ENCODE peak calls at places on chromosomes 7 and 10, in nine cellular contexts. One of them, this sample, is unnamed.

GRCh38 chr7:151289891-151290290 is 41.4 kb upstream of the SMARCD3 start:
- DNase-seq in upper lobe of right lung: no peak
- DNase-seq in fibroblast of lung: no peak
- DNase-seq in fibroblast of the aortic adventitia: no peak
- DNase-seq in fibroblast of pulmonary artery: no peak
- DNase-seq in stomach: no peak
- DNase-seq in IMR-90: no peak
- DNase-seq in body of pancreas: no peak
- DNase-seq in heart left ventricle: no peak
- DNase-seq in this sample: no peak

GRCh38 chr10:12221323-12222298 is 25.6 kb downstream of the CDC123 start:
- DNase-seq in fibroblast of pulmonary artery: no peak
- DNase-seq in heart left ventricle: no peak
- DNase-seq in body of pancreas: no peak
- DNase-seq in stomach: no peak
- DNase-seq in upper lobe of right lung: no peak
- DNase-seq in fibroblast of lung: peak; percentile 56
- DNase-seq in IMR-90: peak; percentile 41
- DNase-seq in fibroblast of the aortic adventitia: no peak
- DNase-seq in this sample: peak; percentile 44

GRCh38 chr7:50584793-50585399 is 19.7 kb upstream of the DDC start:
- DNase-seq in fibroblast of pulmonary artery: no peak
- DNase-seq in heart left ventricle: no peak
- DNase-seq in stomach: no peak
- DNase-seq in body of pancreas: peak; percentile 75
- DNase-seq in upper lobe of right lung: no peak
- DNase-seq in fibroblast of the aortic adventitia: no peak
- DNase-seq in fibroblast of lung: no peak
- DNase-seq in IMR-90: no peak
- DNase-seq in this sample: peak; percentile 92

GRCh38 chr10:71725998-71726672 is 6.6 kb upstream of the C10orf105 start:
- DNase-seq in IMR-90: peak; percentile 39
- DNase-seq in upper lobe of right lung: no peak
- DNase-seq in fibroblast of pulmonary artery: peak; percentile 48
- DNase-seq in fibroblast of the aortic adventitia: peak; percentile 59
- DNase-seq in body of pancreas: no peak
- DNase-seq in fibroblast of lung: peak; percentile 67
- DNase-seq in heart left ventricle: no peak
- DNase-seq in stomach: no peak
- DNase-seq in this sample: peak; percentile 55

GRCh38 chr7:112184455-112184854 is 21.7 kb downstream of the DOCK4 start:
- DNase-seq in body of pancreas: no peak
- DNase-seq in stomach: no peak
- DNase-seq in heart left ventricle: no peak
- DNase-seq in fibroblast of lung: no peak
- DNase-seq in IMR-90: no peak
- DNase-seq in upper lobe of right lung: no peak
- DNase-seq in fibroblast of pulmonary artery: no peak
- DNase-seq in fibroblast of the aortic adventitia: no peak
- DNase-seq in this sample: no peak

GRCh38 chr7:55178863-55179773 is 160.3 kb downstream of the EGFR start:
- DNase-seq in IMR-90: no peak
- DNase-seq in stomach: no peak
- DNase-seq in upper lobe of right lung: no peak
- DNase-seq in fibroblast of pulmonary artery: no peak
- DNase-seq in heart left ventricle: no peak
- DNase-seq in fibroblast of lung: no peak
- DNase-seq in fibroblast of the aortic adventitia: no peak
- DNase-seq in body of pancreas: no peak
- DNase-seq in this sample: no peak

GRCh38 chr10:131204406-131205152 is 106.9 kb downstream of the TCERG1L start:
- DNase-seq in heart left ventricle: no peak
- DNase-seq in body of pancreas: peak; percentile 2
- DNase-seq in upper lobe of right lung: peak; percentile 44
- DNase-seq in stomach: peak; percentile 18
- DNase-seq in IMR-90: no peak
- DNase-seq in fibroblast of the aortic adventitia: no peak
- DNase-seq in fibroblast of lung: no peak
- DNase-seq in fibroblast of pulmonary artery: no peak
- DNase-seq in this sample: no peak

GRCh38 chr10:36281871-36282331 is 639.8 kb upstream of the FZD8 start:
- DNase-seq in heart left ventricle: no peak
- DNase-seq in fibroblast of pulmonary artery: peak; percentile 13
- DNase-seq in fibroblast of the aortic adventitia: peak; percentile 18
- DNase-seq in fibroblast of lung: peak; percentile 5
- DNase-seq in stomach: no peak
- DNase-seq in upper lobe of right lung: no peak
- DNase-seq in body of pancreas: no peak
- DNase-seq in IMR-90: peak; percentile 29
- DNase-seq in this sample: no peak

GRCh38 chr10:56269181-56269580 is 91.9 kb downstream of the ZWINT start:
- DNase-seq in stomach: no peak
- DNase-seq in upper lobe of right lung: no peak
- DNase-seq in fibroblast of lung: no peak
- DNase-seq in body of pancreas: no peak
- DNase-seq in fibroblast of the aortic adventitia: no peak
- DNase-seq in heart left ventricle: no peak
- DNase-seq in fibroblast of pulmonary artery: no peak
- DNase-seq in IMR-90: no peak
- DNase-seq in this sample: peak; percentile 70

GRCh38 chr10:21700474-21700873 is 166.4 kb downstream of the MLLT10 start:
- DNase-seq in upper lobe of right lung: no peak
- DNase-seq in fibroblast of the aortic adventitia: peak; percentile 6
- DNase-seq in fibroblast of lung: no peak
- DNase-seq in stomach: no peak
- DNase-seq in fibroblast of pulmonary artery: no peak
- DNase-seq in body of pancreas: no peak
- DNase-seq in heart left ventricle: no peak
- DNase-seq in IMR-90: no peak
- DNase-seq in this sample: no peak

GRCh38 chr10:22475527-22475856 is 130.2 kb downstream of the SPAG6 start:
- DNase-seq in upper lobe of right lung: no peak
- DNase-seq in IMR-90: no peak
- DNase-seq in stomach: no peak
- DNase-seq in fibroblast of lung: no peak
- DNase-seq in fibroblast of the aortic adventitia: no peak
- DNase-seq in fibroblast of pulmonary artery: no peak
- DNase-seq in heart left ventricle: no peak
- DNase-seq in body of pancreas: no peak
- DNase-seq in this sample: no peak

GRCh38 chr7:4830176-4830575 is 31.7 kb downstream of the PAPOLB start:
- DNase-seq in body of pancreas: peak; percentile 85
- DNase-seq in stomach: peak; percentile 71
- DNase-seq in IMR-90: peak; percentile 57
- DNase-seq in fibroblast of the aortic adventitia: peak; percentile 45
- DNase-seq in fibroblast of pulmonary artery: peak; percentile 74
- DNase-seq in upper lobe of right lung: peak; percentile 84
- DNase-seq in heart left ventricle: peak; percentile 63
- DNase-seq in fibroblast of lung: peak; percentile 48
- DNase-seq in this sample: peak; percentile 9

GRCh38 chr7:44078521-44078920 is 3.8 kb downstream of the POLM start:
- DNase-seq in IMR-90: no peak
- DNase-seq in fibroblast of lung: no peak
- DNase-seq in body of pancreas: no peak
- DNase-seq in fibroblast of the aortic adventitia: no peak
- DNase-seq in heart left ventricle: no peak
- DNase-seq in upper lobe of right lung: no peak
- DNase-seq in stomach: no peak
- DNase-seq in fibroblast of pulmonary artery: no peak
- DNase-seq in this sample: no peak

DNA sequence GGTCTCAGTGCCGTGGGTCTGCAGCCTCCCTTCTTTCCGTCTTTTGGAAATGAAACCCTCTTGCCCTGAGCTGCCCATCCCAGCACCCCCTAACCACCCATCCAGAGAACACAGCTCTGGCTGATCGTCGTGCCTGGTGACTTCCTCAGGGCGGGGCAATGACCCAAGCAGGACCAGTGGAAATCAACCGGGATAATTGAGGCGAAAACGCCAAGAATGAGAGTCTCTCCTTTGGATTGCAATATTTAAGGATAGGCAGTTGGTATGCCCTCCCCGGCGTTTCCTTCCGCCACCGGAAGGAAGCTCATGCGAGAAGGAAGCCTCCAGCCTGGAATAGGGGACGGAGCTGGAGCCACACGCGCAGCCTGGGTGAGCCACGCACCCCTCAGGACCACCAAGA is 73.7 kb upstream of the PFKP start:
- DNase-seq in body of pancreas: no peak
- DNase-seq in upper lobe of right lung: no peak
- DNase-seq in fibroblast of the aortic adventitia: no peak
- DNase-seq in fibroblast of lung: no peak
- DNase-seq in IMR-90: no peak
- DNase-seq in fibroblast of pulmonary artery: no peak
- DNase-seq in stomach: no peak
- DNase-seq in heart left ventricle: no peak
- DNase-seq in this sample: no peak
- H3K4me3 ChIP-seq in body of pancreas: no peak overlapping the region
- H3K4me3 ChIP-seq in upper lobe of right lung: no peak overlapping the region
- H3K4me3 ChIP-seq in fibroblast of the aortic adventitia: no peak overlapping the region
- H3K4me3 ChIP-seq in fibroblast of lung: no peak overlapping the region
- H3K4me3 ChIP-seq in IMR-90: no peak overlapping the region
- H3K4me3 ChIP-seq in fibroblast of pulmonary artery: no peak overlapping the region
- H3K4me3 ChIP-seq in stomach: no peak overlapping the region
- H3K4me3 ChIP-seq in heart left ventricle: no peak overlapping the region
- H3K4me3 ChIP-seq in this sample: no peak overlapping the region

DNA sequence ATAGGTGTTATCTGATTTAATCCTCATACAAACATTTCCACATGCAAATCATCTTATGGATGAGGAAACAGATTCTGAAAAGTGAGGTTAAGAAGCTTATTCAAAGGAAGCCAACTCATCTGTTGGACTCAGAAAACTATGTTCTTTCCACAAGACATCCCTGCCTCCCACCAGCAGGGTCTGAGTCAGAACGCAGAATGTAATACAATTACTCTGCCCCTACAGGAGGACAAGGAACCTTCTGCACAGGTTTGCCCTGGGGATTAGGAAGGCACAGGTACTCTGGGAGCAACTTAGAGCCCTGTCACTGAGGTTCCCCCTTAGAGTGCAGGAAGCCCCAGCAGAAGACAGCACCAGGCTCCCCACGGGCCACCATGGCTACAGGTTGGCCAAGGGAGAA is 255.7 kb downstream of the TNS3 start:
- DNase-seq in heart left ventricle: no peak
- DNase-seq in IMR-90: peak; percentile 90
- DNase-seq in body of pancreas: no peak
- DNase-seq in fibroblast of pulmonary artery: peak; percentile 86
- DNase-seq in fibroblast of lung: peak; percentile 92
- DNase-seq in fibroblast of the aortic adventitia: peak; percentile 73
- DNase-seq in upper lobe of right lung: no peak
- DNase-seq in stomach: no peak
- DNase-seq in this sample: peak; percentile 92
- TF ChIP-seq CTCF in heart left ventricle: no peak
- TF ChIP-seq CTCF in IMR-90: peak; percentile 44
- TF ChIP-seq CTCF in body of pancreas: no peak
- TF ChIP-seq CTCF in fibroblast of pulmonary artery: peak; percentile 63
- TF ChIP-seq CTCF in fibroblast of lung: peak; percentile 55
- TF ChIP-seq CTCF in fibroblast of the aortic adventitia: peak; percentile 61
- TF ChIP-seq CTCF in upper lobe of right lung: no peak
- TF ChIP-seq CTCF in stomach: no peak
- TF ChIP-seq CTCF in this sample: peak; percentile 44

GRCh38 chr10:104580774-104581675 is 60.1 kb upstream of the SORCS3 start:
- DNase-seq in stomach: peak; percentile 79
- DNase-seq in fibroblast of the aortic adventitia: peak; percentile 69
- DNase-seq in fibroblast of lung: peak; percentile 52
- DNase-seq in fibroblast of pulmonary artery: peak; percentile 78
- DNase-seq in upper lobe of right lung: peak; percentile 70
- DNase-seq in body of pancreas: peak; percentile 83
- DNase-seq in IMR-90: peak; percentile 51
- DNase-seq in heart left ventricle: peak; percentile 57
- DNase-seq in this sample: peak; percentile 64

GRCh38 chr10:104582604-104582951 is 58.5 kb upstream of the SORCS3 start:
- DNase-seq in IMR-90: no peak
- DNase-seq in heart left ventricle: no peak
- DNase-seq in upper lobe of right lung: no peak
- DNase-seq in stomach: no peak
- DNase-seq in fibroblast of the aortic adventitia: no peak
- DNase-seq in fibroblast of pulmonary artery: no peak
- DNase-seq in body of pancreas: no peak
- DNase-seq in fibroblast of lung: peak; percentile 37
- DNase-seq in this sample: peak; percentile 33

GRCh38 chr10:104577861-104578480 is 63.1 kb upstream of the SORCS3 start:
- DNase-seq in heart left ventricle: no peak
- DNase-seq in upper lobe of right lung: no peak
- DNase-seq in stomach: no peak
- DNase-seq in IMR-90: peak; percentile 32
- DNase-seq in fibroblast of lung: no peak
- DNase-seq in fibroblast of pulmonary artery: no peak
- DNase-seq in fibroblast of the aortic adventitia: peak; percentile 22
- DNase-seq in body of pancreas: no peak
- DNase-seq in this sample: no peak

GRCh38 chr10:104581884-104582603 is 59.0 kb upstream of the SORCS3 start:
- DNase-seq in upper lobe of right lung: no peak
- DNase-seq in fibroblast of the aortic adventitia: peak; percentile 14
- DNase-seq in body of pancreas: no peak
- DNase-seq in fibroblast of lung: peak; percentile 88
- DNase-seq in IMR-90: peak; percentile 55
- DNase-seq in heart left ventricle: no peak
- DNase-seq in stomach: no peak
- DNase-seq in fibroblast of pulmonary artery: peak; percentile 62
- DNase-seq in this sample: peak; percentile 88

GRCh38 chr10:104580321-104580720 is 60.8 kb upstream of the SORCS3 start:
- DNase-seq in IMR-90: peak; percentile 38
- DNase-seq in fibroblast of pulmonary artery: peak; percentile 50
- DNase-seq in fibroblast of lung: peak; percentile 35
- DNase-seq in body of pancreas: no peak
- DNase-seq in fibroblast of the aortic adventitia: peak; percentile 16
- DNase-seq in upper lobe of right lung: no peak
- DNase-seq in stomach: no peak
- DNase-seq in heart left ventricle: no peak
- DNase-seq in this sample: peak; percentile 75
- H3K4me3 ChIP-seq in IMR-90: no peak overlapping the region
- H3K4me3 ChIP-seq in fibroblast of pulmonary artery: peak overlapping the region; percentile 34
- H3K4me3 ChIP-seq in fibroblast of lung: no peak overlapping the region
- H3K4me3 ChIP-seq in body of pancreas: no peak overlapping the region
- H3K4me3 ChIP-seq in fibroblast of the aortic adventitia: no peak overlapping the region
- H3K4me3 ChIP-seq in upper lobe of right lung: no peak overlapping the region
- H3K4me3 ChIP-seq in stomach: no peak overlapping the region
- H3K4me3 ChIP-seq in heart left ventricle: no peak overlapping the region
- H3K4me3 ChIP-seq in this sample: no peak overlapping the region

GRCh38 chr10:75693453-75693852 is 262.0 kb downstream of the LRMDA start:
- DNase-seq in body of pancreas: no peak
- DNase-seq in heart left ventricle: no peak
- DNase-seq in stomach: no peak
- DNase-seq in fibroblast of lung: no peak
- DNase-seq in IMR-90: no peak
- DNase-seq in fibroblast of the aortic adventitia: no peak
- DNase-seq in fibroblast of pulmonary artery: no peak
- DNase-seq in upper lobe of right lung: no peak
- DNase-seq in this sample: no peak
- TF ChIP-seq CTCF in body of pancreas: no peak
- TF ChIP-seq CTCF in heart left ventricle: no peak
- TF ChIP-seq CTCF in stomach: no peak
- TF ChIP-seq CTCF in fibroblast of lung: no peak
- TF ChIP-seq CTCF in IMR-90: no peak
- TF ChIP-seq CTCF in fibroblast of the aortic adventitia: no peak
- TF ChIP-seq CTCF in fibroblast of pulmonary artery: no peak
- TF ChIP-seq CTCF in upper lobe of right lung: no peak
- TF ChIP-seq CTCF in this sample: no peak

GRCh38 chr7:27172823-27173411 is 1.2 kb downstream of the HOXA10 start:
- DNase-seq in fibroblast of pulmonary artery: no peak
- DNase-seq in heart left ventricle: no peak
- DNase-seq in fibroblast of the aortic adventitia: no peak
- DNase-seq in upper lobe of right lung: peak; percentile 64
- DNase-seq in IMR-90: no peak
- DNase-seq in stomach: peak; percentile 20
- DNase-seq in body of pancreas: no peak
- DNase-seq in fibroblast of lung: no peak
- DNase-seq in this sample: no peak
- H3K4me3 ChIP-seq in fibroblast of pulmonary artery: no peak overlapping the region
- H3K4me3 ChIP-seq in heart left ventricle: peak overlapping the region; percentile 25
- H3K4me3 ChIP-seq in fibroblast of the aortic adventitia: no peak overlapping the region
- H3K4me3 ChIP-seq in upper lobe of right lung: peak overlapping the region; percentile 45
- H3K4me3 ChIP-seq in IMR-90: peak overlapping the region; percentile 38
- H3K4me3 ChIP-seq in stomach: peak overlapping the region; percentile 38
- H3K4me3 ChIP-seq in body of pancreas: no peak overlapping the region
- H3K4me3 ChIP-seq in fibroblast of lung: peak overlapping the region; percentile 10
- H3K4me3 ChIP-seq in this sample: no peak overlapping the region

This sample was measured in bronchial epithelial cell.